ENCODE peak calls at places on chromosomes 3 and 15, in five cellular contexts. V, X, P, A and U are unnamed samples.

GRCh38 chr3:39261726-39262125 is 18.1 kb downstream of the CX3CR1 start:
- DNase-seq in V (no peak), X (no peak), P (no peak), A (no peak), U (no peak)

GRCh38 chr3:115022214-115022613 is 124.9 kb downstream of the ZBTB20 start:
- DNase-seq in V (no peak), X (no peak), P (no peak), A (no peak), U (no peak)

GRCh38 chr3:150324825-150325224 is 83.3 kb upstream of the TSC22D2 start:
- DNase-seq in V (no peak), X (no peak), P (no peak), A (no peak), U (no peak)

GRCh38 chr3:104879919-104880318 is 486.8 kb upstream of the ALCAM start:
- DNase-seq in V (no peak), X (no peak), P (no peak), A (no peak), U (no peak)

GRCh38 chr15:52491460-52491859 is 37.2 kb downstream of the MYO5A start:
- DNase-seq in V (no peak), X (no peak), P (no peak), A (no peak), U (no peak)

GRCh38 chr3:12287727-12288465 is 974 bp upstream of the PPARG start:
- DNase-seq in V (peak; percentile 80), X (peak; percentile 44), P (no peak), A (no peak), U (no peak)

GRCh38 chr3:43087249-43087776 is 18.6 kb downstream of the POMGNT2 start:
- DNase-seq in V (no peak), X (peak; percentile 24), P (no peak), A (no peak), U (no peak)

GRCh38 chr15:63909819-63910437 is 76.2 kb upstream of the HERC1 start:
- DNase-seq in V (no peak), X (no peak), P (no peak), A (no peak), U (no peak)

GRCh38 chr3:135216659-135217058 is 421.6 kb downstream of the EPHB1 start:
- DNase-seq in V (no peak), X (no peak), P (no peak), A (no peak), U (no peak)

GRCh38 chr3:85589145-85589544 is 630.4 kb downstream of the CADM2 start:
- DNase-seq in V (no peak), X (no peak), P (no peak), A (no peak), U (no peak)

GRCh38 chr3:65436580-65436979 is 602.1 kb downstream of the MAGI1 start:
- DNase-seq in V (no peak), X (no peak), P (no peak), A (no peak), U (peak; percentile 47)

GRCh38 chr3:65961733-65962132 is 77.0 kb downstream of the MAGI1 start:
- DNase-seq in V (no peak), X (no peak), P (no peak), A (no peak), U (no peak)

GRCh38 chr3:194959217-194959616 is 273.5 kb downstream of the FAM43A start:
- DNase-seq in V (no peak), X (no peak), P (no peak), A (no peak), U (no peak)

GRCh38 chr3:20574746-20575145 is 388.7 kb upstream of the SGO1 start:
- DNase-seq in V (no peak), X (no peak), P (no peak), A (no peak), U (no peak)

GRCh38 chr3:55686720-55687254 is 199.7 kb upstream of the WNT5A start:
- DNase-seq in V (no peak), X (no peak), P (no peak), A (no peak), U (no peak)